ENCODE peak calls at places on chromosomes 11 and 22, in nine cellular contexts. Z is WERI-Rb-1; L is GM10248; O is tibial artery; F is PC-9; Y is GM12865; V is RWPE1; X is Calu3; N is CD4-positive, alpha-beta T cell. D is an unnamed sample.

GRCh38 chr11:31995525-31996123 is 95.2 kb upstream of the RCN1 start:
- DNase-seq in Z (no peak), L (peak), O (no peak), F (no peak), Y (peak), V (no peak), X (no peak), N (no peak), D (no peak)

GRCh38 chr11:95688501-95689222 is 100.9 kb downstream of the FAM76B start:
- DNase-seq in Z (no peak), L (no peak), O (no peak), F (no peak), Y (peak), V (no peak), X (no peak), N (no peak), D (no peak)

GRCh38 chr11:71461696-71462095 is 8.7 kb downstream of the NADSYN1 start:
- DNase-seq in Z (no peak), L (no peak), O (no peak), F (no peak), Y (no peak), V (no peak), X (no peak), N (no peak), D (no peak)

GRCh38 chr11:77171885-77172665 is 44.0 kb downstream of the MYO7A start:
- DNase-seq in Z (peak), L (no peak), O (no peak), F (no peak), Y (no peak), V (no peak), X (no peak), N (no peak), D (no peak)

GRCh38 chr11:34075178-34075820 is 23.8 kb downstream of the CAPRIN1 start:
- DNase-seq in Z (no peak), L (no peak), O (no peak), F (peak), Y (no peak), V (peak), X (peak), N (no peak), D (no peak)

GRCh38 chr11:2652362-2652761 is 47.4 kb downstream of the KCNQ1OT1 start:
- DNase-seq in Z (no peak), L (no peak), O (no peak), F (no peak), Y (no peak), V (no peak), X (no peak), N (no peak), D (no peak)

GRCh38 chr11:115678942-115679341 is 174.7 kb upstream of the CADM1 start:
- DNase-seq in Z (peak), L (no peak), O (no peak), F (no peak), Y (no peak), V (no peak), X (no peak), N (no peak), D (no peak)

GRCh38 chr11:20360650-20361049 is 2.9 kb upstream of the HTATIP2 start:
- DNase-seq in Z (no peak), L (no peak), O (no peak), F (peak), Y (peak), V (no peak), X (peak), N (no peak), D (no peak)

GRCh38 chr11:103210543-103210942 is 101.3 kb downstream of the DYNC2H1 start:
- DNase-seq in Z (no peak), L (no peak), O (no peak), F (no peak), Y (no peak), V (no peak), X (no peak), N (no peak), D (no peak)

GRCh38 chr22:32829451-32829851 is 27.9 kb downstream of the TIMP3 start:
- DNase-seq in Z (no peak), L (no peak), O (peak), F (no peak), Y (no peak), V (no peak), X (no peak), N (no peak), D (no peak)

GRCh38 chr22:32827061-32827602 is 25.6 kb downstream of the TIMP3 start:
- DNase-seq in Z (no peak), L (no peak), O (peak), F (no peak), Y (no peak), V (no peak), X (no peak), N (no peak), D (no peak)

GRCh38 chr22:32826537-32826936 is 25.0 kb downstream of the TIMP3 start:
- DNase-seq in Z (no peak), L (no peak), O (peak), F (no peak), Y (no peak), V (no peak), X (no peak), N (no peak), D (no peak)

GRCh38 chr22:32828561-32828960 is 27.1 kb downstream of the TIMP3 start:
- DNase-seq in Z (no peak), L (no peak), O (peak), F (no peak), Y (no peak), V (no peak), X (no peak), N (no peak), D (no peak)

GRCh38 chr22:32828150-32828549 is 26.6 kb downstream of the TIMP3 start:
- DNase-seq in Z (no peak), L (no peak), O (no peak), F (no peak), Y (no peak), V (no peak), X (no peak), N (no peak), D (no peak)
- TF ChIP-seq CTCF in Z (peak), L (no peak), O (no peak), F (no peak), Y (no peak), V (no peak), X (no peak), N (no peak), D (no peak)

GRCh38 chr11:1555713-1556153 is 16.3 kb downstream of the DUSP8 start:
- DNase-seq in Z (no peak), L (no peak), O (no peak), F (no peak), Y (no peak), V (no peak), X (no peak), N (no peak), D (no peak)

GRCh38 chr11:1557168-1557884 is 14.7 kb downstream of the DUSP8 start:
- DNase-seq in Z (no peak), L (no peak), O (peak), F (no peak), Y (no peak), V (no peak), X (no peak), N (no peak), D (no peak)

GRCh38 chr11:1553808-1554594 is 18.1 kb downstream of the DUSP8 start:
- DNase-seq in Z (peak), L (no peak), O (peak), F (peak), Y (no peak), V (no peak), X (peak), N (no peak), D (no peak)

GRCh38 chr11:1556278-1557167 is 15.5 kb downstream of the DUSP8 start:
- DNase-seq in Z (no peak), L (no peak), O (no peak), F (no peak), Y (no peak), V (no peak), X (no peak), N (no peak), D (no peak)

GRCh38 chr11:1554981-1555712 is 16.9 kb downstream of the DUSP8 start:
- DNase-seq in Z (no peak), L (no peak), O (no peak), F (no peak), Y (no peak), V (no peak), X (no peak), N (no peak), D (no peak)
- TF ChIP-seq CTCF in Z (no peak), L (no peak), O (no peak), F (no peak), Y (no peak), V (no peak), X (no peak), N (no peak), D (no peak)

DNA sequence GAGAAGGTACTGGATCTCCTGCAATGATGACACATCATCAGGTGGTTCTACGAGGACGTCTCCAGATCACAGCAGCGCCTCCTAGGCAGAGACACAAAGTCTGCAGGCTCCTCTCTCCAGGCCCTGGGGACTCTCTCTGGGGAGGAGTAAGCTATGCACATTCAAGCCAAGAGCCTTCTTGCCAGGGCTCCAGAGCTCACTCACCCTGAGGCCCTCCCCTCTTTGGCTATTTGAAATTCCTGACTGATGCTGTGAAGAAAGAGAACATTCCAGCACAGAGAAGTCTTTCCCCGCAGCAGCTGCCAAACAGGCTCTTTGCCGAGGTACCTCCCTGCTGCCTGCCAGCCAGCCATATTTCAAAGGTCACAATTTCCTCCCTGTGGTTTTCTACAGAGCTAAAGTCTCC is 204.9 kb downstream of the CSNK2A3 start:
- DNase-seq in Z (no peak), L (no peak), O (peak), F (no peak), Y (peak), V (peak), X (peak), N (peak), D (no peak)
- TF ChIP-seq CTCF in Z (peak), L (no peak), O (peak), F (no peak), Y (no peak), V (no peak), X (no peak), N (no peak), D (no peak)

DNA sequence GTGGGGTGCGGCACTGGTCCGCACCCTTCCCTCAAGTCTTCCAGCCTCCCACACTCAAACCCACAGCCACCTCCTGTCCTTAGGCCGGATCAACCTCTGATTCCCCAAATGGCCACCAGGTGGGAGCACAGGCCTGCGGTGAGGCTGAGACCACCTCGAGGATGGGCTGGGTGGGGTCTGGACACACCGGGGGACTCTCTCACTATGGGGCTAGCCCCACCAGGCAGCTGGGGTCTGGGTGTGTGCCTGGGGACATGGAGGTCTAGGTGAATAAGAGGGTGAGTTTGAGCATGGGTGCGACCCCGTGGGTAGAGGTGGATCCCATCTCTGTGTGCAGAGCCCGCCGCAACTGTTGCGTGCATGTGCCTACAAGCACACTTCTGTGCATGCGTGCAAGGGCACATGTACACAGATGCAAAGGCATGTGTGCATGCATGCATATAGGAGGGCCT is 32.6 kb downstream of the MYO18B start:
- DNase-seq in Z (peak), L (peak), O (no peak), F (no peak), Y (peak), V (no peak), X (peak), N (no peak), D (no peak)
- TF ChIP-seq CTCF in Z (peak), L (peak), O (no peak), F (peak), Y (peak), V (peak), X (peak), N (no peak), D (peak)

GRCh38 chr11:67050139-67050538 is 6.5 kb upstream of the RHOD start:
- DNase-seq in Z (peak), L (no peak), O (no peak), F (peak), Y (no peak), V (no peak), X (no peak), N (no peak), D (no peak)
- TF ChIP-seq CTCF in Z (peak), L (no peak), O (no peak), F (no peak), Y (no peak), V (no peak), X (no peak), N (no peak), D (no peak)

DNA sequence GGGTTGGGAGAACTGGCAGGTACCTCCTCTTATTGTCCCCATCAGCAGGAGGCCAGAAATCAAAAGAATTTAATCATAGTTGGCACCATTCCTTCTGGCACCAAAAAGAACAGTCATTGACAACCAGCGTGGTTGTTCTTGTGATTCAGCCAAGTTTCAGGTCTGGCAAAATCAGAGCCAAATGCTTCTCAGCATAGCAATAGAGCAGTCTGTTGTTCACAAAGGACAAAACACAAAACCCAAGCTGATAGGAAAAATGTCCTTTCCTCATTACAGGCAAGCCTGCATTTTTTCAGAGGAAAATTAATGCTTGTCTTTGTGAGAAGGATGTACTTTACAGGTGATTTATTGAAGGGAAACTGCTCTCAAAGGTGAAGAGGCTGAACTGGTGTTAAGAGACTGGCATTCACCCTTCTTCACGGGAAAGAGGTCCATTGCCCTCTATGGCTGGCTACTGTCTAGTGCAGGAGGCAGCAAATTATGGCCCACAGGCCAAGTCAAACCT is 241.8 kb upstream of the ARHGAP42 start:
- DNase-seq in Z (no peak), L (no peak), O (no peak), F (peak), Y (no peak), V (no peak), X (no peak), N (no peak), D (no peak)
- TF ChIP-seq CTCF in Z (no peak), L (no peak), O (no peak), F (no peak), Y (no peak), V (no peak), X (no peak), N (no peak), D (no peak)